ENCODE peak calls at places on chromosomes 1 and 21, in nine cellular contexts. E is mesendoderm, Y is fibroblast of lung, D is heart right ventricle, Q is body of pancreas, F is breast epithelium, P is PC-3, H is GM23248, J is endodermal cell. L is an unnamed sample.

GRCh38 chr1:234645474-234645953 is 35.5 kb upstream of the IRF2BP2 start:
- DNase-seq in E (no peak), Y (no peak), D (no peak), Q (no peak), F (no peak), P (no peak), H (peak; percentile 32), J (no peak), L (no peak)

GRCh38 chr21:28871388-28872015 is 121.2 kb downstream of the LTN1 start:
- DNase-seq in E (no peak), Y (no peak), D (no peak), Q (no peak), F (no peak), P (no peak), H (peak; percentile 44), J (no peak), L (no peak)

GRCh38 chr1:113534130-113534817 is 144.0 kb downstream of the MAGI3 start:
- DNase-seq in E (peak; percentile 71), Y (peak; percentile 15), D (no peak), Q (no peak), F (no peak), P (no peak), H (peak; percentile 84), J (no peak), L (no peak)

GRCh38 chr1:68128157-68128556 is 77.7 kb upstream of the DIRAS3 start:
- DNase-seq in E (peak; percentile 97), Y (peak; percentile 28), D (no peak), Q (no peak), F (no peak), P (no peak), H (peak; percentile 52), J (peak; percentile 55), L (no peak)

GRCh38 chr1:85366391-85366790 is 90.0 kb upstream of the BCL10 start:
- DNase-seq in E (no peak), Y (peak; percentile 86), D (no peak), Q (no peak), F (no peak), P (peak; percentile 75), H (peak; percentile 91), J (no peak), L (no peak)

GRCh38 chr1:50368179-50369007 is 54.9 kb downstream of the DMRTA2 start:
- DNase-seq in E (peak; percentile 53), Y (peak; percentile 17), D (no peak), Q (peak; percentile 53), F (no peak), P (peak; percentile 23), H (peak; percentile 32), J (peak; percentile 93), L (no peak)

GRCh38 chr1:106907795-106908194 is 148.7 kb upstream of the PRMT6 start:
- DNase-seq in E (no peak), Y (no peak), D (no peak), Q (no peak), F (no peak), P (no peak), H (no peak), J (no peak), L (no peak)

GRCh38 chr1:67332653-67333529 is 25.2 kb downstream of the IL12RB2 start:
- DNase-seq in E (peak; percentile 23), Y (no peak), D (no peak), Q (no peak), F (no peak), P (no peak), H (no peak), J (no peak), L (no peak)

GRCh38 chr1:110556471-110556807 is 37.5 kb upstream of the KCNA10 start:
- DNase-seq in E (no peak), Y (no peak), D (peak; percentile 23), Q (no peak), F (peak; percentile 35), P (no peak), H (no peak), J (peak; percentile 55), L (peak; percentile 49)

GRCh38 chr1:200972985-200973742 is 50.4 kb downstream of the KIF21B start:
- DNase-seq in E (no peak), Y (no peak), D (no peak), Q (no peak), F (no peak), P (peak; percentile 51), H (no peak), J (no peak), L (no peak)

GRCh38 chr21:27306821-27307746 is 340.2 kb upstream of the ADAMTS5 start:
- DNase-seq in E (no peak), Y (peak; percentile 40), D (no peak), Q (no peak), F (no peak), P (no peak), H (peak; percentile 20), J (no peak), L (no peak)

GRCh38 chr1:222815367-222815765 is 527 bp downstream of the DISP1 start:
- DNase-seq in E (peak; percentile 53), Y (no peak), D (no peak), Q (no peak), F (peak; percentile 24), P (peak; percentile 74), H (peak; percentile 83), J (no peak), L (no peak)

GRCh38 chr1:221488531-221488930 is 253.4 kb downstream of the DUSP10 start:
- DNase-seq in E (no peak), Y (no peak), D (no peak), Q (no peak), F (no peak), P (no peak), H (no peak), J (no peak), L (no peak)

GRCh38 chr1:238293075-238293474 is 402.4 kb upstream of the ZP4 start:
- DNase-seq in E (peak; percentile 63), Y (no peak), D (no peak), Q (no peak), F (no peak), P (no peak), H (no peak), J (peak; percentile 50), L (no peak)

GRCh38 chr1:44235794-44236193 is 22.5 kb downstream of the DMAP1 start:
- DNase-seq in E (no peak), Y (no peak), D (no peak), Q (no peak), F (no peak), P (no peak), H (no peak), J (no peak), L (no peak)

GRCh38 chr1:101302831-101303511 is 66.2 kb downstream of the S1PR1 start:
- DNase-seq in E (no peak), Y (no peak), D (no peak), Q (no peak), F (no peak), P (no peak), H (peak; percentile 54), J (no peak), L (no peak)

DNA sequence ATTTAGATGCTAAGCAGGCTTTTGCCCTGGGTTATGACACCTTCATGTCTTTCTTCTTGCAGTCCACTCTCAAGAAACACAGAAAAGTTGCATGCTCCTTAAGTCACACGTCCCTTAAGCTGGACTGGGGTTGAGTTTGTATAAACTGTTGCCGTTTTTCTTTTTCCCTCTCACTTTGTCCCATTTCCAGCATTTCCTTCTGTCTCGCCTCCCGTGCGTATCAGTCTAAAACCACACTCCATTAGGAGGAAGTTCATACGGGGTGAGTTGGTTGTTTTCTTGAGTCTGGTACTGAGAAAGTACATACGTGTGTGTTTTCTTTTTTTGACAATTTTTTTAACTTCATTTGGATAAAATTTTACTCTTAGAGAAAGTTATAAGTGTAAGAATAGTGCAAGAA is 13.0 kb downstream of the NTPCR start:
- DNase-seq in E (no peak), Y (peak; percentile 66), D (no peak), Q (no peak), F (no peak), P (no peak), H (no peak), J (no peak), L (no peak)
- H3K4me3 ChIP-seq in E (no peak overlapping the region), Y (peak overlapping the region; percentile 6), D (no peak overlapping the region), Q (no peak overlapping the region), F (no peak overlapping the region), P (no peak overlapping the region), H (no peak overlapping the region), J (no peak overlapping the region), L (no peak overlapping the region)

DNA sequence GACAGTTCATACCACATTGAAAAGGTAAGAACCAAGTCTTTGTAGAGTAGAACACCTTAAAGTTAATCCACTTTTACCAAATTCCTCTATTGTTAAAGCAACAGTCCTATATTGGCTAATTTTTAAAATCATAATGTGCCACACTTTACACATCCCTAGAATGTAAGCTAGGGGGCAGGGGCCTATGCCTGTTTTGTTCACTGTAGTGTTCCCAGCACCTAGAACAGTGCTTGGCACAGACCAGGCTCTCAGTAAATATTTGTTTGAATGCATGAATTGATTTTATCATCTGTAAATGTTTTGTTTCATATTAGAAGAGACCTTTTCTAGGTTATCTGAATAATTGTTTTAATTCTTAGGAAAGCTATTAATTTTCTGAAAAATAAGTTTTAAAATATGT is 9.1 kb downstream of the SMAP2 start:
- DNase-seq in E (no peak), Y (no peak), D (no peak), Q (peak; percentile 38), F (no peak), P (no peak), H (no peak), J (no peak), L (no peak)
- H3K4me1 ChIP-seq in E (no peaks in the 10 kb centered on the region), Y (peaks cover 29% of the 10 kb centered on the region), D (peaks cover 43% of the 10 kb centered on the region), Q (peaks cover 81% of the 10 kb centered on the region), F (no peaks in the 10 kb centered on the region), P (peaks cover 71% of the 10 kb centered on the region), H (peaks cover 34% of the 10 kb centered on the region), J (peaks cover 21% of the 10 kb centered on the region), L (no peaks in the 10 kb centered on the region)

GRCh38 chr1:91850708-91851107 is 35.2 kb downstream of the TGFBR3 start:
- DNase-seq in E (no peak), Y (no peak), D (no peak), Q (no peak), F (no peak), P (no peak), H (no peak), J (no peak), L (no peak)
- H3K27ac ChIP-seq in E (no peak overlapping the region), Y (peak overlapping the region; percentile 75), D (peak overlapping the region; percentile 86), Q (peak overlapping the region; percentile 41), F (peak overlapping the region; percentile 72), P (peak overlapping the region; percentile 77), H (peak overlapping the region; percentile 32), J (no peak overlapping the region), L (peak overlapping the region; percentile 65)

GRCh38 chr1:209728466-209728865 is 23.8 kb downstream of the HSD11B1 start:
- DNase-seq in E (no peak), Y (no peak), D (no peak), Q (no peak), F (no peak), P (no peak), H (no peak), J (no peak), L (no peak)

GRCh38 chr1:209737118-209737505 is 18.7 kb upstream of the TRAF3IP3 start:
- DNase-seq in E (no peak), Y (no peak), D (no peak), Q (no peak), F (no peak), P (no peak), H (no peak), J (no peak), L (no peak)

GRCh38 chr1:209736467-209737117 is 19.3 kb upstream of the TRAF3IP3 start:
- DNase-seq in E (no peak), Y (no peak), D (no peak), Q (no peak), F (no peak), P (no peak), H (no peak), J (no peak), L (no peak)

GRCh38 chr1:209733409-209734192 is 22.3 kb upstream of the TRAF3IP3 start:
- DNase-seq in E (no peak), Y (no peak), D (no peak), Q (no peak), F (no peak), P (no peak), H (peak; percentile 78), J (no peak), L (no peak)

GRCh38 chr1:209732725-209733124 is 23.1 kb upstream of the TRAF3IP3 start:
- DNase-seq in E (no peak), Y (no peak), D (no peak), Q (no peak), F (no peak), P (no peak), H (no peak), J (no peak), L (no peak)
- H3K4me3 ChIP-seq in E (no peak overlapping the region), Y (no peak overlapping the region), D (no peak overlapping the region), Q (no peak overlapping the region), F (no peak overlapping the region), P (no peak overlapping the region), H (no peak overlapping the region), J (no peak overlapping the region), L (no peak overlapping the region)